ENCODE peak calls at places on chromosomes 5 and 9, in four cellular contexts. M is NCI-H1105; R is WTC11; Y is effector memory CD8-positive, alpha-beta T cell. K is an unnamed sample.

GRCh38 chr5:156380846-156381245 is 53.9 kb downstream of the SGCD start:
- DNase-seq in M (no peak), R (no peak), Y (no peak), K (no peak)

GRCh38 chr9:95857122-95857521 is 18.4 kb upstream of the ERCC6L2 start:
- DNase-seq in M (peak), R (no peak), Y (no peak), K (no peak)

GRCh38 chr5:153551537-153552079 is 61.1 kb downstream of the GRIA1 start:
- DNase-seq in M (no peak), R (no peak), Y (no peak), K (no peak)

GRCh38 chr5:88049156-88049555 is 219.5 kb downstream of the TMEM161B start:
- DNase-seq in M (no peak), R (no peak), Y (no peak), K (no peak)

GRCh38 chr9:98707158-98708102 is 1.3 kb downstream of the GABBR2 start:
- DNase-seq in M (peak), R (peak), Y (no peak), K (peak)

GRCh38 chr5:150376799-150377771 is 19.6 kb downstream of the TCOF1 start:
- DNase-seq in M (no peak), R (no peak), Y (peak), K (no peak)

GRCh38 chr5:159316519-159317383 is 13.5 kb downstream of the IL12B start:
- DNase-seq in M (no peak), R (peak), Y (peak), K (peak)

GRCh38 chr5:61966991-61967390 is 339.0 kb upstream of the KIF2A start:
- DNase-seq in M (no peak), R (no peak), Y (no peak), K (no peak)

K was measured in ecto neural progenitor cell.